ENCODE peak calls at places on chromosomes 6 and 20, in eight cellular contexts. A is AG04449, F is brain microvascular endothelial cell, H is ascending aorta, G is BJ, D is fibroblast of the aortic adventitia, W is fibroblast of lung, P is cardiac fibroblast. M is an unnamed sample.
A peak's percentile ranks its signal among the peaks of the same experiment; 100 is the strongest.

GRCh38 chr20:2084703-2085102 is 16.9 kb upstream of the STK35 start:
- DNase-seq in D (peak; percentile 67), P (peak; percentile 40), A (no peak), H (no peak), W (no peak), F (no peak), G (no peak), M (no peak)

GRCh38 chr20:60097285-60097684 is 139.1 kb downstream of the CDH26 start:
- DNase-seq in W (no peak), P (no peak), D (no peak), G (no peak), A (no peak), F (no peak), H (no peak), M (no peak)

GRCh38 chr20:33791959-33792597 is 19.1 kb upstream of the CHMP4B start:
- DNase-seq in H (no peak), A (no peak), P (peak; percentile 57), D (peak; percentile 52), F (peak; percentile 60), W (peak; percentile 55), G (no peak), M (peak; percentile 40)

GRCh38 chr20:23435675-23436539 is 3.6 kb upstream of the CSTL1 start:
- DNase-seq in H (no peak), D (no peak), F (no peak), P (peak; percentile 48), G (no peak), W (no peak), A (no peak), M (no peak)

GRCh38 chr20:24842591-24843442 is 106.3 kb upstream of the CST7 start:
- DNase-seq in H (no peak), A (no peak), W (no peak), P (no peak), F (no peak), G (no peak), D (no peak), M (peak; percentile 3)

GRCh38 chr20:47792021-47792618 is 6.8 kb upstream of the SULF2 start:
- DNase-seq in A (peak; percentile 76), W (peak; percentile 98), P (peak; percentile 99), G (peak; percentile 79), H (peak; percentile 69), D (peak; percentile 99), F (peak; percentile 88), M (peak; percentile 57)

GRCh38 chr6:151005896-151006632 is 140.6 kb downstream of the MTHFD1L start:
- DNase-seq in H (no peak), P (peak; percentile 36), W (no peak), D (no peak), A (no peak), F (no peak), G (no peak), M (no peak)

GRCh38 chr6:134035823-134036296 is 16.6 kb downstream of the SLC2A12 start:
- DNase-seq in D (peak; percentile 61), A (no peak), P (peak; percentile 49), G (no peak), F (peak; percentile 61), H (no peak), W (peak; percentile 92), M (no peak)

GRCh38 chr6:44049989-44050871 is 77.0 kb downstream of the MRPL14 start:
- DNase-seq in W (peak; percentile 79), G (no peak), A (no peak), H (no peak), F (no peak), D (peak; percentile 60), P (no peak), M (no peak)

GRCh38 chr6:139291813-139292619 is at the start of gene TXLNB:
- DNase-seq in D (peak; percentile 94), G (peak; percentile 48), F (peak; percentile 60), P (peak; percentile 94), H (peak; percentile 58), A (peak; percentile 36), W (peak; percentile 88), M (peak; percentile 58)

GRCh38 chr6:34182751-34183531 is 37.1 kb upstream of the GRM4 start:
- DNase-seq in D (no peak), A (no peak), W (no peak), P (no peak), G (no peak), F (no peak), H (peak; percentile 21), M (no peak)

GRCh38 chr6:2197177-2197671 is 48.2 kb downstream of the GMDS start:
- DNase-seq in G (no peak), P (peak; percentile 57), H (no peak), A (no peak), W (peak; percentile 80), F (peak; percentile 42), D (peak; percentile 54), M (no peak)

GRCh38 chr6:24777227-24777626 is 2.5 kb downstream of the GMNN start:
- DNase-seq in A (no peak), F (no peak), H (no peak), G (no peak), D (no peak), P (no peak), W (no peak), M (no peak)

GRCh38 chr6:24775520-24776058 is 852 bp downstream of the GMNN start:
- DNase-seq in W (peak; percentile 73), D (peak; percentile 54), F (peak; percentile 51), G (no peak), H (no peak), P (peak; percentile 64), A (no peak), M (peak; percentile 56)

GRCh38 chr6:24778878-24779277 is 4.1 kb downstream of the GMNN start:
- DNase-seq in G (no peak), F (no peak), H (no peak), D (no peak), P (no peak), W (no peak), A (no peak), M (no peak)

GRCh38 chr6:24778121-24778520 is 3.4 kb downstream of the GMNN start:
- DNase-seq in A (no peak), W (no peak), D (no peak), H (no peak), F (no peak), P (no peak), G (no peak), M (no peak)

DNA sequence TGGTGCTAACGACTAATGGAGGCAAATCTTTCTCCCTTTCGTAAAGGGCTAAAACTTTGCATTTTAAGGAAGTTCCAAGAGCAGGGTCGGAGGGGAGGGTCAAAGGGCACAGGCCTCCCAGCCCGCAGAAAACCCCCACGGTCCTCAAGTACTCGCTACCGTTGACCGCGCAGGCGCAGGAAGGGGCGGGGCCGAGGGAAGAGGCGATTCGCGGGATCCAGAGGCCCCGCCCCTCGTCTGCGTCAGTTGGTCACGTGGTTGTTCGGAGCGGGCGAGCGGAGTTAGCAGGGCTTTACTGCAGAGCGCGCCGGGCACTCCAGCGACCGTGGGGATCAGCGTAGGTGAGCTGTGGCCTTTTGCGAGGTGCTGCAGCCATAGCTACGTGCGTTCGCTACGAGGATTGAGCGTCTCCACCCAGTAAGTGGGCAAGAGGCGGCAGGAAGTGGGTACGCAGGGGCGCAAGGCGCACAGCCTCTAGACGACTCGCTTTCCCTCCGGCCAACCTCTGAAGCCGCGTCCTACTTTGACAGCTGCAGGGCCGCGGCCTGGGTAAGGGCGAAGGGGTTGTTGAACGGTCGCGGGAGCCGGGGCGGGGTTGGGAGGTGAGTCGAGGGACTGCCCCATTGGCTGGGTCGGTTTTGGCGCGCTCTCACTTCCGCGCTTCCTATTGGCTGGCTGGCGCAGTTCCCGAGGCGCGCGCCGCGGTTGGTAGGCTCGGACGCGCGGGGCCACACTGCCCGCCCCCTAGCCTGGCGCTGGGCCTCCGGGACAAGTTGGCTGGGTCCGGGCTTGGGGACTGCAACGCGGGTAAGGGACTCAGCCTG is at the start of gene GMNN:
- DNase-seq in P (peak; percentile 95), W (peak; percentile 88), F (peak; percentile 92), A (no peak), D (peak; percentile 90), G (peak; percentile 44), H (peak; percentile 81), M (peak; percentile 86)
- TF ChIP-seq CTCF in P (no peak), W (no peak), F (no peak), A (no peak), D (no peak), G (no peak), H (no peak), M (no peak)

DNA sequence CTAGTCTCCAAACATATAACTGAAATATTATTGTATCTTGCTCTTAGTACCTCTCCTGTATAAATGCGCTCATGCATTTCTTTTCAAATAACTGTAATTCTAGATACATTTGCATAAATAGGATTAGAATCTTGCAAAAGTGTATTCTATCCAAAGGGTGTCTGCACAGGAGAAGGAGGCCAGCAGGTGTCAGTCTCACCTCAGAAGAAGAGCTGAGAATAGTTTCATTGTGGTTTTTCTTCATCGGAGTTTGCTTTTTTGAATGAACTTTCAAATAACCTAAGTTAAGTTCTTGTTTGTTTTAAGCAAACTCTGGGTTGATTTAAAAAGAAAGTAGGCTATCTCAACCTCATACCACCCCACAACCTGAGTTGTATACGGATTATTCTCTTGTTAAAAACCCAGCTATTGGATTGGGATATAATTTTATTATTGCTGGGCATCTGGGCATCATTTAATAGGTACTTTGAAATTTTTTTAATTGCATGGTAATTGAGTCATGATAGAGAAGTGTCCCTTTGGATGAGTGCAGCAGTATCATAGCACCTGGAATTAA is 125.0 kb upstream of the MLIP start:
- DNase-seq in A (no peak), G (peak; percentile 24), P (peak; percentile 83), W (peak; percentile 63), D (peak; percentile 77), H (no peak), F (peak; percentile 76), M (peak; percentile 57)
- TF ChIP-seq CTCF in A (peak; percentile 68), G (peak; percentile 82), P (peak; percentile 81), W (peak; percentile 86), D (peak; percentile 88), H (peak; percentile 74), F (peak; percentile 87), M (peak; percentile 90)

DNA sequence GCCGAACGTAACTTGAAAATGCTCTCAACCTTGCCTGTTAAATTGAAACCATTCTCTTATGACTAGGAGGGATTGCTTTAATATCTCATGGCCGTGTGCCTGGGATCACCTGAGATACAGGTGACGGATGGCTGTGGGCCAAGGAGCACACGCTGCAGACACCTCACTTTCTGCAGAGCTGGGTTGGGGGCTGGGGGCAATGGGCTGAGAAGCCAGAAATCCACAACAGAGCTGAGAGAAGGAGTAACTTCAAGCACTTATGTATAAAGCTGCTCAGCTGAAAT is 170.9 kb downstream of the DTNBP1 start:
- DNase-seq in D (no peak), F (no peak), H (no peak), G (no peak), P (no peak), W (no peak), A (no peak), M (no peak)
- TF ChIP-seq CTCF in D (no peak), F (no peak), H (no peak), G (no peak), P (no peak), W (no peak), A (no peak), M (no peak)

DNA sequence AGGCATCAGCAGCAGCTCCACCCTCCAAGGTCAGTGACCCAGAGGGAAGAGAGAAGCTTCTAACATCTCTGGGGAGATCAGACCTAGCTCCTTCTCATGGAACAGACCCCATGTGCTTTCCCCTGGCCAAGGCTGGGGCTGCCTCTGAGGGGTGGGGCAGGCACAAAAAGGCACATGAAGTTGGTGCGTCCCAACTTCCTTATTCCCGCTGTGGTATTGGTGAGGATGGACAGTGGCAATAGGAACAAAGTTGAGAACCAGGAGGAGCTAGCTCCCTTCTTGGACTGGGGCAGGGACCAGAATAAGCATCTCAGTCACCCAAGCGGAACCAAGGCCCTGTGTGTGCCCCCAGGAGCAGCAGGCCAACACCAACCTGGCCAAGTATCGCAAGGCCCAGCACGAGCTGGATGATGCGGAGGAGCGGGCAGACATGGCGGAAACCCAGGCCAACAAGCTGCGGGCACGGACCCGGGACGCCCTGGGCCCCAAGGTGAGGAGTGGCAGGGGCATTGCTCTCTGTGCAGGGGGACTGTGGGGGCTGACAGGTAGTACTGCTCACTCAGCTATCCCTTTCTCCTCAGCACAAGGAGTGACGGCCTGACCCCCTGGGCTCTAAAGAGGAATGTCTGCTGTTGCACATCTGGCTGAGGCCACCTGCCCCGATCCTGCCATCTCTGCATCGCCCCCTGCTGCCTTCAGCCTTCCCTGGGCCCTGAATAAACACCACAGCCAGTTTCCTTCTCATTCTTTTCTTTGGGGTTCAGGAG is 46.1 kb downstream of the MYH7B start:
- DNase-seq in H (no peak), D (no peak), A (no peak), W (no peak), G (no peak), P (no peak), F (no peak), M (no peak)
- TF ChIP-seq CTCF in H (no peak), D (peak; percentile 29), A (peak; percentile 22), W (peak; percentile 44), G (peak; percentile 37), P (peak; percentile 38), F (peak; percentile 59), M (peak; percentile 65)